ENCODE peak calls at places on chromosome 7, in four cellular contexts. N, B, Y and M are unnamed samples.

GRCh38 chr7:111364413-111364812 is 197.9 kb downstream of the IMMP2L start:
- DNase-seq in N (no peak), Y (no peak), B (no peak), M (no peak)

GRCh38 chr7:32155712-32156111 is 85.5 kb upstream of the PDE1C start:
- DNase-seq in N (peak), B (no peak), Y (no peak), M (no peak)

GRCh38 chr7:96720843-96721242 is 11.2 kb upstream of the SEM1 start:
- DNase-seq in B (no peak), Y (no peak), N (no peak), M (no peak)

GRCh38 chr7:105429746-105430612 is 41.3 kb upstream of the SRPK2 start:
- DNase-seq in N (peak), B (peak), Y (peak), M (no peak)

GRCh38 chr7:110960811-110961210 is 130.1 kb upstream of the LRRN3 start:
- DNase-seq in Y (no peak), N (no peak), B (no peak), M (no peak)

GRCh38 chr7:108308913-108309312 is 147.3 kb downstream of the NRCAM start:
- DNase-seq in B (no peak), Y (no peak), N (peak), M (no peak)

GRCh38 chr7:158904599-158904998 is 48.2 kb downstream of the DYNC2I1 start:
- DNase-seq in Y (no peak), N (no peak), B (no peak), M (no peak)

GRCh38 chr7:126715076-126715475 is 537.7 kb downstream of the GRM8 start:
- DNase-seq in B (no peak), Y (no peak), N (no peak), M (no peak)

GRCh38 chr7:66824041-66824440 is 83.5 kb downstream of the RABGEF1 start:
- DNase-seq in B (no peak), Y (no peak), N (no peak), M (no peak)

GRCh38 chr7:130232209-130232608 is 24.5 kb downstream of the SSMEM1 start:
- DNase-seq in N (no peak), Y (no peak), B (no peak), M (no peak)

GRCh38 chr7:148256433-148256832 is 334.1 kb upstream of the C7orf33 start:
- DNase-seq in Y (no peak), B (no peak), N (no peak), M (no peak)

GRCh38 chr7:108406474-108406873 is 49.8 kb downstream of the NRCAM start:
- DNase-seq in Y (no peak), N (no peak), B (no peak), M (no peak)

GRCh38 chr7:16644987-16645592 is 464 bp downstream of the ANKMY2 start:
- DNase-seq in Y (no peak), N (no peak), B (no peak), M (peak)

GRCh38 chr7:107922891-107923290 is 31.9 kb downstream of the DLD start:
- DNase-seq in N (no peak), Y (no peak), B (no peak), M (no peak)

GRCh38 chr7:47453093-47454056 is 128.5 kb downstream of the TNS3 start:
- DNase-seq in Y (no peak), B (no peak), N (peak), M (no peak)

GRCh38 chr7:47724335-47724982 is 142.5 kb upstream of the TNS3 start:
- DNase-seq in B (peak), N (peak), Y (peak), M (no peak)

GRCh38 chr7:79301419-79301818 is 152.0 kb downstream of the MAGI2 start:
- DNase-seq in N (no peak), B (no peak), Y (no peak), M (no peak)

GRCh38 chr7:128447944-128448556 is 7.6 kb upstream of the HILPDA start:
- DNase-seq in Y (no peak), B (no peak), N (no peak), M (no peak)

GRCh38 chr7:30717181-30717580 is 34.8 kb upstream of the INMT start:
- DNase-seq in N (no peak), B (no peak), Y (peak), M (no peak)

GRCh38 chr7:121398246-121398645 is 2.1 kb upstream of the FAM3C start:
- DNase-seq in Y (no peak), B (no peak), N (no peak), M (no peak)

GRCh38 chr7:22952306-22953011 is 61.5 kb downstream of the HYCC1 start:
- DNase-seq in B (no peak), N (no peak), Y (no peak), M (no peak)
- H3K27ac ChIP-seq in B (peak), N (no peak), Y (no peak), M (no peak)

DNA sequence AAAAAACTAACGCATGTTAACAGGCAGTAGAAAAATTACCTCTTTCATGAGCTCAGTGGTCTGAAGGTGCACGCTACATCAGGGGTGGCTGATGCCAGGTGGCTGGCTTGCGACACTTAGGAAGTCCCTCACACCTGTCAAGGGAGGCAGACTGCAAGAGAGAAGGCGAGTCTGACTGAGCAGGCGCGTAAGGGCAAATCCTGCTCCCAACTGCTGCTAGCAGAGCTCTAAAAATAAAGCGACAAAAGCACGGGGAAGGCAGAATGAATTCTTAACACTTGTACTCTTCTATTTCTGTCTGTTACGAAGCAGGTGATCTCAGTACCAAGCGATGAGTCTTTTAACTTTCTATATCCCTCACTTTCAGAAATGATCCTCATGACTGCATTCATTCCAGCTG is 33.1 kb downstream of the CACNA2D1 start:
- DNase-seq in Y (no peak), N (no peak), B (peak), M (no peak)
- H3K27ac ChIP-seq in Y (no peak), N (no peak), B (peak), M (no peak)

GRCh38 chr7:29488977-29489376 is 74.7 kb upstream of the PRR15 start:
- DNase-seq in N (peak), B (no peak), Y (no peak), M (no peak)
- H3K27ac ChIP-seq in N (peak), B (no peak), Y (no peak), M (peak)

GRCh38 chr7:141355057-141355456 is 196.2 kb upstream of the AGK start:
- DNase-seq in Y (no peak), N (peak), B (no peak), M (no peak)
- H3K27ac ChIP-seq in Y (no peak), N (peak), B (no peak), M (no peak)